ENCODE peak calls at places on chromosomes 13 and 19, in eight cellular contexts. D is endothelial cell, Z is IMR-90, W is BJ, L is cardiac muscle cell, J is fibroblast of mammary gland, S is pancreas, A is GM23338. R is an unnamed sample.

GRCh38 chr19:53332484-53332883 is 1.1 kb upstream of the ZNF845 start:
- DNase-seq in D (no peak), Z (no peak), W (no peak), L (no peak), J (no peak), S (no peak), A (peak; percentile 40), R (no peak)

GRCh38 chr19:18119243-18120105 is 21.9 kb downstream of the MAST3 start:
- DNase-seq in D (no peak), Z (no peak), W (no peak), L (no peak), J (no peak), S (no peak), A (peak; percentile 20), R (no peak)

GRCh38 chr13:40668335-40668734 is 1.9 kb upstream of the FOXO1 start:
- DNase-seq in D (peak; percentile 29), Z (no peak), W (no peak), L (no peak), J (no peak), S (no peak), A (peak; percentile 80), R (no peak)

GRCh38 chr13:33081666-33082065 is 65.4 kb downstream of the KL start:
- DNase-seq in D (no peak), Z (no peak), W (no peak), L (no peak), J (no peak), S (no peak), A (no peak), R (no peak)

GRCh38 chr13:111539791-111540446 is 219.5 kb downstream of the TEX29 start:
- DNase-seq in D (no peak), Z (no peak), W (no peak), L (no peak), J (no peak), S (no peak), A (peak; percentile 34), R (peak; percentile 56)

GRCh38 chr19:3120611-3121231 is 15.1 kb upstream of the GNA15 start:
- DNase-seq in D (no peak), Z (no peak), W (no peak), L (no peak), J (no peak), S (no peak), A (no peak), R (no peak)

GRCh38 chr19:58563034-58563573 is 4.7 kb upstream of the UBE2M start:
- DNase-seq in D (peak; percentile 31), Z (no peak), W (no peak), L (no peak), J (no peak), S (peak; percentile 68), A (peak; percentile 50), R (no peak)

GRCh38 chr19:48558018-48558684 is 6.2 kb downstream of the SULT2B1 start:
- DNase-seq in D (no peak), Z (peak; percentile 40), W (no peak), L (no peak), J (peak; percentile 80), S (no peak), A (peak; percentile 87), R (no peak)

GRCh38 chr19:44943801-44944249 is 1.8 kb downstream of the APOC4 start:
- DNase-seq in D (no peak), Z (no peak), W (no peak), L (no peak), J (peak; percentile 62), S (no peak), A (no peak), R (no peak)

GRCh38 chr13:98416408-98416807 is 160.5 kb downstream of the STK24 start:
- DNase-seq in D (no peak), Z (no peak), W (no peak), L (no peak), J (no peak), S (peak; percentile 93), A (no peak), R (no peak)

GRCh38 chr13:113548778-113549621 is 35.6 kb upstream of the TFDP1 start:
- DNase-seq in D (no peak), Z (no peak), W (no peak), L (no peak), J (no peak), S (no peak), A (no peak), R (peak; percentile 53)

GRCh38 chr19:51131780-51132680 is 7.3 kb downstream of the SIGLEC9 start:
- DNase-seq in D (no peak), Z (peak; percentile 38), W (no peak), L (peak; percentile 44), J (peak; percentile 81), S (no peak), A (peak; percentile 59), R (no peak)

GRCh38 chr13:33435207-33435606 is 149.7 kb upstream of the STARD13 start:
- DNase-seq in D (no peak), Z (no peak), W (no peak), L (no peak), J (no peak), S (no peak), A (no peak), R (no peak)

GRCh38 chr19:17049711-17050280 is 23.2 kb upstream of the CPAMD8 start:
- DNase-seq in D (no peak), Z (peak; percentile 73), W (no peak), L (no peak), J (peak; percentile 71), S (no peak), A (no peak), R (no peak)

GRCh38 chr19:5170329-5170745 is 170.3 kb downstream of the PTPRS start:
- DNase-seq in D (peak; percentile 34), Z (no peak), W (no peak), L (no peak), J (no peak), S (peak; percentile 59), A (peak; percentile 60), R (no peak)

GRCh38 chr13:65966991-65967451 is 1263.1 kb downstream of the PCDH9 start:
- DNase-seq in D (no peak), Z (peak; percentile 45), W (no peak), L (peak; percentile 5), J (peak; percentile 64), S (no peak), A (peak; percentile 88), R (no peak)
- TF ChIP-seq CTCF in D (peak; percentile 46), Z (peak; percentile 42), W (peak; percentile 33), L (peak; percentile 46), J (peak; percentile 54), S (no peak), A (peak; percentile 77), R (peak; percentile 60)

GRCh38 chr19:2110822-2111221 is 14.1 kb downstream of the IZUMO4 start:
- DNase-seq in D (no peak), Z (no peak), W (no peak), L (no peak), J (no peak), S (peak; percentile 21), A (peak; percentile 52), R (no peak)
- TF ChIP-seq CTCF in D (no peak), Z (no peak), W (no peak), L (peak; percentile 9), J (no peak), S (no peak), A (peak; percentile 47), R (no peak)

DNA sequence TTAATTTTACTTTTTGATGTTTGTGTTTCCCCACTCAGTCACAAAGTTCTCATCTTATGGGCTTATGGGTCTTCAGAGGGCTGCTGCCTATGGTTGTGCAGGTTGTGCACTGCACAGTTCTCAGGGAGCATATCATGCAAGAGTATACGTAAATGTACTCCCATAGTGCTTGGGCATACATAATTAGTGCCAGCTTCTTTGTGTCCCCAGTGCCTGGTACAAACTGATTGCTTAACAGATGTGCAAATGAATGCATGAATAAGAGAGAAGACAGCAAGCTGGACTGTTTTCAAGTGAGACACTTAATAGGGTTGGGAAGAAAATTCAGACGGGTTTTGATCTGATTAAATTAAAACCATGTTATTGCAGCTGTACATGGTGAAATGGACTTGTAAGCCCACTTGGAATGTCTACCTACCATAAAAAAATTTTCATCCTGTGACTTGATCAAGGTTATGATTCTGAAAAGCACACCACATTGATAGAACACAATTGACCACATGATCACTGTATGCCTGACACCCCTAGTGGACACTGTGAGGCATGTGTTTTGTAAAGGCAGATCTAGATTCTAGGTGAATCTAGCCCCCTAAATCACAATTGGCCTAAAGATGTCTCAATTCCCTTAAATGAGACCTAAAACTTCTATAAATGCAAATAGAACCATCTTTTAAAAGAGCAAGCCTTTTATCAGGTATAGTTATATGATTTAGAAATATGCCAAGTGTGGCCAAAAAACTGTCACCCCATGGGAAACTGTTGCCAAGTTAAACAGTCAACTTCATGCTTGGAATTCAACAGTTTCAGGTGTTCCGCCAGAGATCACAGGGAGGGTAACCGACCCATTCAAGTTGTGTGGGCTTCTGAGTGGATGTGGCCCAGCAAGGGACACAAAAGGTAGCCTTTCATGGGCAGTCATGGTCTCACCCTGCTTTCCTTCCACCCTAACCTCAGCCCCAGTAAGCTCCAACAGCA is 27.9 kb downstream of the FAM124A start:
- DNase-seq in D (no peak), Z (no peak), W (no peak), L (no peak), J (no peak), S (no peak), A (peak; percentile 44), R (no peak)
- TF ChIP-seq CTCF in D (peak; percentile 54), Z (peak; percentile 3), W (peak; percentile 29), L (peak; percentile 46), J (peak; percentile 58), S (peak; percentile 19), A (peak; percentile 71), R (peak; percentile 72)

DNA sequence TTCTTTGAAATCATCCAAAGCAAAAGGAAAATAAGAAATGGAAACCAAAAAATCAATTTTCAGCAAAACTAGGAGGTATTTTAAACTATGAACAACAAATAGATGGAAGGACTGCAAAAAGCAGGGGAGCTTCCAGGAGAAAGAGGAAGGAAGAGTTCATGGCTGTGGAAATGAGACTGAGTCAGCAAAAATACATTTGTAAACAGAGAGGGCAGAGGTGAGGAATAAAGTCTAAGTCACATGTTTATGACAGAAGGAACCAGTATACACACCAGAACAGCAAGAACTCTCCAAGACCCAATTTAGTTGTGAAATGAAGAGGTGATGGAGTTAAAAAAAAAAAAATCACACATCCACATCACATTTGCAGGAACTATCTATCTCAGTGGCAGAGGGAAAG is 69.6 kb downstream of the RNASEH2B start:
- DNase-seq in D (no peak), Z (no peak), W (no peak), L (no peak), J (peak; percentile 26), S (no peak), A (no peak), R (no peak)
- TF ChIP-seq CTCF in D (no peak), Z (no peak), W (no peak), L (no peak), J (no peak), S (no peak), A (no peak), R (no peak)

GRCh38 chr13:107450931-107451330 is 764.4 kb downstream of the LIG4 start:
- DNase-seq in D (no peak), Z (peak; percentile 99), W (peak; percentile 57), L (no peak), J (peak; percentile 79), S (no peak), A (no peak), R (no peak)
- TF ChIP-seq CTCF in D (no peak), Z (no peak), W (no peak), L (no peak), J (no peak), S (no peak), A (no peak), R (no peak)

R was measured in type B pancreatic cell.